ENCODE peak calls at places on chromosomes 5 and 9, in nine cellular contexts. Z, F, P, A, C, K, W, H and R are unnamed samples.

GRCh38 chr5:123422433-123423277 is 548 bp downstream of the CEP120 start:
- DNase-seq in Z (no peak), F (no peak), P (peak; percentile 35), A (no peak), C (no peak), K (no peak), W (no peak), H (peak; percentile 26), R (no peak)

GRCh38 chr9:133990366-133991210 is 1.5 kb downstream of the VAV2 start:
- DNase-seq in Z (no peak), F (peak; percentile 42), P (no peak), A (peak; percentile 78), C (no peak), K (no peak), W (peak; percentile 89), H (no peak), R (peak; percentile 65)

GRCh38 chr5:2111569-2112105 is 228.9 kb upstream of the IRX4 start:
- DNase-seq in Z (no peak), F (no peak), P (no peak), A (no peak), C (no peak), K (no peak), W (no peak), H (no peak), R (no peak)

GRCh38 chr5:33321026-33321425 is 119.7 kb upstream of the TARS1 start:
- DNase-seq in Z (no peak), F (peak; percentile 28), P (no peak), A (no peak), C (no peak), K (no peak), W (no peak), H (no peak), R (no peak)

GRCh38 chr9:83572524-83572923 is 34.3 kb upstream of the FRMD3 start:
- DNase-seq in Z (no peak), F (no peak), P (no peak), A (no peak), C (no peak), K (no peak), W (no peak), H (no peak), R (no peak)

GRCh38 chr9:112188884-112189283 is 13.8 kb upstream of the SUSD1 start:
- DNase-seq in Z (no peak), F (no peak), P (no peak), A (no peak), C (no peak), K (no peak), W (no peak), H (no peak), R (no peak)

GRCh38 chr9:133527444-133527920 is 2.7 kb upstream of the MYMK start:
- DNase-seq in Z (no peak), F (peak; percentile 86), P (no peak), A (no peak), C (no peak), K (no peak), W (no peak), H (no peak), R (no peak)

GRCh38 chr5:111385970-111386831 is 126.1 kb downstream of the STARD4 start:
- DNase-seq in Z (no peak), F (no peak), P (no peak), A (no peak), C (no peak), K (no peak), W (no peak), H (peak; percentile 60), R (no peak)

GRCh38 chr9:101536351-101536750 is 2.7 kb downstream of the RNF20 start:
- DNase-seq in Z (no peak), F (no peak), P (no peak), A (no peak), C (no peak), K (no peak), W (no peak), H (no peak), R (no peak)

GRCh38 chr5:132747064-132747692 is at the start of gene CCNI2:
- DNase-seq in Z (peak; percentile 61), F (no peak), P (peak; percentile 59), A (peak; percentile 82), C (no peak), K (peak; percentile 54), W (peak; percentile 51), H (no peak), R (peak; percentile 81)

GRCh38 chr5:121915765-121916164 is 46.0 kb upstream of the SRFBP1 start:
- DNase-seq in Z (no peak), F (no peak), P (no peak), A (no peak), C (no peak), K (no peak), W (peak; percentile 6), H (no peak), R (no peak)

GRCh38 chr5:141858084-141858765 is 20.0 kb downstream of the PCDH1 start:
- DNase-seq in Z (no peak), F (no peak), P (no peak), A (no peak), C (no peak), K (no peak), W (no peak), H (no peak), R (no peak)

GRCh38 chr9:130140701-130141100 is 31.5 kb upstream of the NCS1 start:
- DNase-seq in Z (no peak), F (no peak), P (no peak), A (no peak), C (no peak), K (no peak), W (no peak), H (no peak), R (no peak)

GRCh38 chr9:69036319-69036718 is 767 bp downstream of the FXN start:
- DNase-seq in Z (no peak), F (no peak), P (peak; percentile 21), A (no peak), C (no peak), K (no peak), W (no peak), H (no peak), R (peak; percentile 13)

GRCh38 chr5:40555886-40556285 is 123.8 kb upstream of the PTGER4 start:
- DNase-seq in Z (no peak), F (no peak), P (no peak), A (no peak), C (no peak), K (no peak), W (no peak), H (no peak), R (no peak)

GRCh38 chr5:180821538-180821937 is 18.9 kb upstream of the MGAT1 start:
- DNase-seq in Z (no peak), F (no peak), P (no peak), A (no peak), C (no peak), K (no peak), W (no peak), H (no peak), R (no peak)

GRCh38 chr5:32531885-32532520 is 53.4 kb upstream of the SUB1 start:
- DNase-seq in Z (peak; percentile 24), F (no peak), P (peak; percentile 80), A (no peak), C (no peak), K (peak; percentile 47), W (no peak), H (no peak), R (peak; percentile 22)

GRCh38 chr5:164500856-164501255 is 995.4 kb downstream of the MAT2B start:
- DNase-seq in Z (no peak), F (no peak), P (no peak), A (no peak), C (no peak), K (no peak), W (no peak), H (no peak), R (no peak)

GRCh38 chr5:105752801-105753200 is 1917.9 kb downstream of the EFNA5 start:
- DNase-seq in Z (no peak), F (no peak), P (no peak), A (no peak), C (no peak), K (no peak), W (no peak), H (no peak), R (no peak)

GRCh38 chr9:110069326-110070248 is 138.4 kb downstream of the C9orf152 start:
- DNase-seq in Z (no peak), F (no peak), P (no peak), A (no peak), C (no peak), K (no peak), W (no peak), H (no peak), R (no peak)